ENCODE peak calls at places on chromosomes 16 and 17, in eight cellular contexts. L is mesenteric fat pad; F is T-helper 9 cell; O is GM04503; G is activated effector memory CD4-positive, alpha-beta T cell treated with anti-CD3 and anti-CD28 coated beads, Interleukin-2, amount 50 U/mL, for 16 hours; E is T1000; I is stimulated activated CD8-positive, alpha-beta memory T cell treated with anti-CD3 and anti-CD28 coated beads, Interleukin-2, amount 100 ng/mL, for 48 hours; R is AG04450. Z is an unnamed sample.
A peak's percentile ranks its signal among the peaks of the same experiment; 100 is the strongest.

GRCh38 chr16:17836868-17837602 is 366.3 kb upstream of the XYLT1 start:
- DNase-seq in O (peak; percentile 88), F (no peak), L (no peak), E (peak; percentile 82), G (no peak), I (no peak), R (peak; percentile 81), Z (no peak)

GRCh38 chr16:49748322-49748721 is 107.6 kb downstream of the ZNF423 start:
- DNase-seq in I (peak; percentile 19), L (no peak), O (no peak), E (peak; percentile 30), R (no peak), F (no peak), G (no peak), Z (no peak)

GRCh38 chr17:9237661-9238301 is 216.5 kb downstream of the NTN1 start:
- DNase-seq in E (no peak), F (no peak), L (no peak), O (no peak), G (no peak), R (no peak), I (no peak), Z (no peak)

GRCh38 chr17:34639706-34640425 is 60.5 kb downstream of the TMEM132E start:
- DNase-seq in L (no peak), I (no peak), R (no peak), O (no peak), F (no peak), G (no peak), E (no peak), Z (no peak)

GRCh38 chr17:27984816-27985215 is 57.7 kb upstream of the NLK start:
- DNase-seq in R (no peak), G (no peak), E (no peak), I (no peak), L (no peak), F (no peak), O (no peak), Z (no peak)

GRCh38 chr17:58083491-58084316 is 485 bp downstream of the DYNLL2 start:
- DNase-seq in E (peak; percentile 25), R (no peak), L (no peak), F (peak; percentile 59), O (no peak), G (peak; percentile 89), I (peak; percentile 47), Z (peak; percentile 69)

GRCh38 chr17:78736526-78737079 is 45.5 kb downstream of the CYTH1 start:
- DNase-seq in O (no peak), F (peak; percentile 55), L (peak; percentile 91), R (no peak), G (peak; percentile 88), E (no peak), I (no peak), Z (no peak)

GRCh38 chr16:53220585-53220984 is 165.8 kb downstream of the CHD9 start:
- DNase-seq in R (no peak), O (no peak), F (no peak), L (no peak), I (no peak), G (no peak), E (no peak), Z (no peak)

GRCh38 chr17:83100853-83101391 is 21.5 kb downstream of the METRNL start:
- DNase-seq in E (no peak), O (no peak), I (no peak), R (no peak), L (no peak), F (no peak), G (no peak), Z (no peak)

GRCh38 chr17:81515530-81516041 is 3.0 kb upstream of the ACTG1 start:
- DNase-seq in E (no peak), I (no peak), R (no peak), L (no peak), O (no peak), G (no peak), F (no peak), Z (no peak)

GRCh38 chr16:88962478-88963152 is 14.4 kb downstream of the CBFA2T3 start:
- DNase-seq in G (no peak), F (no peak), E (no peak), I (no peak), R (no peak), L (no peak), O (no peak), Z (no peak)

GRCh38 chr17:66468241-66469087 is 166.1 kb downstream of the PRKCA start:
- DNase-seq in L (no peak), G (no peak), F (no peak), R (no peak), I (no peak), E (no peak), O (no peak), Z (no peak)

GRCh38 chr16:70703041-70703834 is 17.4 kb upstream of the MTSS2 start:
- DNase-seq in L (no peak), O (peak; percentile 94), E (peak; percentile 31), G (no peak), R (peak; percentile 84), I (no peak), F (no peak), Z (no peak)

GRCh38 chr17:83150369-83151055 is 71.1 kb downstream of the METRNL start:
- DNase-seq in O (no peak), I (no peak), G (no peak), E (no peak), F (no peak), R (no peak), L (no peak), Z (no peak)

GRCh38 chr17:7261377-7262191 is 694 bp downstream of the CLDN7 start:
- DNase-seq in R (no peak), I (no peak), G (peak; percentile 67), O (no peak), L (no peak), F (no peak), E (no peak), Z (no peak)

GRCh38 chr16:85172465-85173071 is 60.3 kb upstream of the CIBAR2 start:
- DNase-seq in L (no peak), E (no peak), G (no peak), O (no peak), R (no peak), I (no peak), F (no peak), Z (no peak)

GRCh38 chr17:71869833-71870545 is 250.8 kb upstream of the SOX9 start:
- DNase-seq in E (no peak), O (no peak), R (no peak), I (no peak), F (no peak), L (no peak), G (no peak), Z (no peak)

Z was measured in GM12892.